ENCODE peak calls at places on chromosomes 5 and 9, in five cellular contexts. One of them, this sample, is unnamed.

GRCh38 chr5:154487541-154487940 is 9.5 kb upstream of the HAND1 start:
- DNase-seq in fibroblast of the aortic adventitia: no peak
- DNase-seq in AG10803: no peak
- DNase-seq in HCT116: no peak
- DNase-seq in progenitor cell of endocrine pancreas: no peak
- DNase-seq in this sample: no peak

GRCh38 chr5:96113170-96113939 is 151.7 kb upstream of the ELL2 start:
- DNase-seq in progenitor cell of endocrine pancreas: no peak
- DNase-seq in AG10803: no peak
- DNase-seq in fibroblast of the aortic adventitia: no peak
- DNase-seq in HCT116: no peak
- DNase-seq in this sample: no peak

GRCh38 chr9:13213337-13213736 is 66.2 kb downstream of the MPDZ start:
- DNase-seq in fibroblast of the aortic adventitia: peak; percentile 68
- DNase-seq in AG10803: peak; percentile 40
- DNase-seq in HCT116: no peak
- DNase-seq in progenitor cell of endocrine pancreas: no peak
- DNase-seq in this sample: no peak

GRCh38 chr9:37706290-37706689 is 47.3 kb upstream of the TRMT10B start:
- DNase-seq in AG10803: peak; percentile 21
- DNase-seq in fibroblast of the aortic adventitia: no peak
- DNase-seq in HCT116: no peak
- DNase-seq in progenitor cell of endocrine pancreas: no peak
- DNase-seq in this sample: no peak

GRCh38 chr9:18490591-18491370 is 16.8 kb downstream of the ADAMTSL1 start:
- DNase-seq in HCT116: no peak
- DNase-seq in fibroblast of the aortic adventitia: peak; percentile 99
- DNase-seq in AG10803: peak; percentile 100
- DNase-seq in progenitor cell of endocrine pancreas: no peak
- DNase-seq in this sample: no peak

GRCh38 chr9:110257097-110257955 is 1.0 kb upstream of the TXN start:
- DNase-seq in AG10803: peak; percentile 23
- DNase-seq in HCT116: no peak
- DNase-seq in fibroblast of the aortic adventitia: no peak
- DNase-seq in progenitor cell of endocrine pancreas: no peak
- DNase-seq in this sample: no peak

GRCh38 chr5:321233-321725 is at the start of gene AHRR:
- DNase-seq in HCT116: no peak
- DNase-seq in progenitor cell of endocrine pancreas: peak; percentile 56
- DNase-seq in fibroblast of the aortic adventitia: peak; percentile 55
- DNase-seq in AG10803: peak; percentile 70
- DNase-seq in this sample: peak; percentile 73

GRCh38 chr5:15500326-15500958 is 462 bp downstream of the FBXL7 start:
- DNase-seq in fibroblast of the aortic adventitia: peak; percentile 62
- DNase-seq in AG10803: peak; percentile 53
- DNase-seq in progenitor cell of endocrine pancreas: peak; percentile 19
- DNase-seq in HCT116: no peak
- DNase-seq in this sample: peak; percentile 45

GRCh38 chr9:104772707-104773106 is 8.8 kb downstream of the NIPSNAP3B start:
- DNase-seq in fibroblast of the aortic adventitia: peak; percentile 18
- DNase-seq in progenitor cell of endocrine pancreas: no peak
- DNase-seq in HCT116: no peak
- DNase-seq in AG10803: peak; percentile 58
- DNase-seq in this sample: no peak

GRCh38 chr5:168219515-168220410 is 71.7 kb upstream of the WWC1 start:
- DNase-seq in HCT116: peak; percentile 68
- DNase-seq in fibroblast of the aortic adventitia: peak; percentile 81
- DNase-seq in AG10803: peak; percentile 84
- DNase-seq in progenitor cell of endocrine pancreas: peak; percentile 43
- DNase-seq in this sample: peak; percentile 59

GRCh38 chr5:17258429-17258828 is 41.0 kb downstream of the BASP1 start:
- DNase-seq in HCT116: no peak
- DNase-seq in fibroblast of the aortic adventitia: peak; percentile 23
- DNase-seq in AG10803: peak; percentile 20
- DNase-seq in progenitor cell of endocrine pancreas: no peak
- DNase-seq in this sample: no peak

GRCh38 chr9:93305497-93306020 is 121.6 kb downstream of the WNK2 start:
- DNase-seq in AG10803: no peak
- DNase-seq in progenitor cell of endocrine pancreas: no peak
- DNase-seq in HCT116: no peak
- DNase-seq in fibroblast of the aortic adventitia: no peak
- DNase-seq in this sample: no peak

GRCh38 chr5:27312291-27312690 is 273.9 kb upstream of the CDH9 start:
- DNase-seq in AG10803: no peak
- DNase-seq in HCT116: no peak
- DNase-seq in progenitor cell of endocrine pancreas: no peak
- DNase-seq in fibroblast of the aortic adventitia: no peak
- DNase-seq in this sample: no peak

GRCh38 chr9:37540634-37541033 is 35.5 kb downstream of the FBXO10 start:
- DNase-seq in fibroblast of the aortic adventitia: no peak
- DNase-seq in progenitor cell of endocrine pancreas: no peak
- DNase-seq in AG10803: no peak
- DNase-seq in HCT116: no peak
- DNase-seq in this sample: no peak

GRCh38 chr5:172443441-172444109 is 10.8 kb downstream of the SH3PXD2B start:
- DNase-seq in AG10803: peak; percentile 98
- DNase-seq in progenitor cell of endocrine pancreas: no peak
- DNase-seq in HCT116: peak; percentile 65
- DNase-seq in fibroblast of the aortic adventitia: peak; percentile 99
- DNase-seq in this sample: no peak

GRCh38 chr5:120358949-120359348 is 105.2 kb upstream of the PRR16 start:
- DNase-seq in HCT116: no peak
- DNase-seq in AG10803: no peak
- DNase-seq in fibroblast of the aortic adventitia: peak; percentile 16
- DNase-seq in progenitor cell of endocrine pancreas: no peak
- DNase-seq in this sample: no peak

GRCh38 chr9:32589083-32589713 is 16.2 kb upstream of the NDUFB6 start:
- DNase-seq in fibroblast of the aortic adventitia: peak; percentile 75
- DNase-seq in AG10803: peak; percentile 58
- DNase-seq in progenitor cell of endocrine pancreas: no peak
- DNase-seq in HCT116: peak; percentile 38
- DNase-seq in this sample: no peak

GRCh38 chr5:110386782-110387181 is 339.7 kb downstream of the TMEM232 start:
- DNase-seq in HCT116: no peak
- DNase-seq in progenitor cell of endocrine pancreas: no peak
- DNase-seq in fibroblast of the aortic adventitia: peak; percentile 2
- DNase-seq in AG10803: peak; percentile 85
- DNase-seq in this sample: no peak
- TF ChIP-seq CTCF in HCT116: no peak
- TF ChIP-seq CTCF in progenitor cell of endocrine pancreas: no peak
- TF ChIP-seq CTCF in fibroblast of the aortic adventitia: no peak
- TF ChIP-seq CTCF in AG10803: no peak
- TF ChIP-seq CTCF in this sample: no peak

GRCh38 chr9:122186777-122187176 is 27.1 kb downstream of the MORN5 start:
- DNase-seq in AG10803: no peak
- DNase-seq in HCT116: no peak
- DNase-seq in fibroblast of the aortic adventitia: no peak
- DNase-seq in progenitor cell of endocrine pancreas: no peak
- DNase-seq in this sample: no peak

GRCh38 chr9:122180633-122181032 is 20.9 kb downstream of the MORN5 start:
- DNase-seq in progenitor cell of endocrine pancreas: no peak
- DNase-seq in HCT116: peak; percentile 4
- DNase-seq in fibroblast of the aortic adventitia: peak; percentile 75
- DNase-seq in AG10803: peak; percentile 72
- DNase-seq in this sample: no peak

GRCh38 chr9:122188369-122188768 is 28.7 kb downstream of the MORN5 start:
- DNase-seq in fibroblast of the aortic adventitia: no peak
- DNase-seq in HCT116: no peak
- DNase-seq in AG10803: no peak
- DNase-seq in progenitor cell of endocrine pancreas: no peak
- DNase-seq in this sample: no peak

GRCh38 chr9:122186301-122186700 is 26.6 kb downstream of the MORN5 start:
- DNase-seq in AG10803: no peak
- DNase-seq in progenitor cell of endocrine pancreas: no peak
- DNase-seq in fibroblast of the aortic adventitia: no peak
- DNase-seq in HCT116: no peak
- DNase-seq in this sample: no peak

DNA sequence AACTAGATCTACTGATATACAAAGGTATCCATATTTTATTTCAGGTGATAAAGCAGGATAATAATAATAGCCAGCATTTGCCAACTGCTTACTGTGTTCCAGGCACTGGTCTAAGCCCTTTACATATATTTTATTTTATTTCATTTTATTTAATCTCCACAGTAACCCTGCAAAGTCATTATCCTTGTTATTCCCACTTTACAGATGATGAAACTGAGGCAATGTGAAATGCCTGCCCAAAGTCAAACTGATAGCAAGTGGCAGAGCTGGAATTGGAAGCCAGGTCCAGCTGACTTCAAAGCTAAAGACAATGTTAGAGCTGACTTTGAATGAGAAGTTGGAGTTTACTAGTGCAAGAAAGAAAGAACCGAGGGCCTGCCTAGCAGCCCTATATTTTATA is 24.8 kb downstream of the MORN5 start:
- DNase-seq in fibroblast of the aortic adventitia: no peak
- DNase-seq in AG10803: no peak
- DNase-seq in HCT116: no peak
- DNase-seq in progenitor cell of endocrine pancreas: no peak
- DNase-seq in this sample: no peak
- TF ChIP-seq CTCF in fibroblast of the aortic adventitia: no peak
- TF ChIP-seq CTCF in AG10803: no peak
- TF ChIP-seq CTCF in HCT116: no peak
- TF ChIP-seq CTCF in progenitor cell of endocrine pancreas: no peak
- TF ChIP-seq CTCF in this sample: no peak

GRCh38 chr9:81833563-81834345 is 94.5 kb upstream of the SPATA31D4 start:
- DNase-seq in HCT116: no peak
- DNase-seq in progenitor cell of endocrine pancreas: no peak
- DNase-seq in AG10803: peak; percentile 36
- DNase-seq in fibroblast of the aortic adventitia: peak; percentile 47
- DNase-seq in this sample: no peak
- TF ChIP-seq CTCF in HCT116: no peak
- TF ChIP-seq CTCF in progenitor cell of endocrine pancreas: no peak
- TF ChIP-seq CTCF in AG10803: no peak
- TF ChIP-seq CTCF in fibroblast of the aortic adventitia: no peak
- TF ChIP-seq CTCF in this sample: no peak

GRCh38 chr5:110108520-110108919 is 418.8 kb downstream of the MAN2A1 start:
- DNase-seq in progenitor cell of endocrine pancreas: no peak
- DNase-seq in HCT116: no peak
- DNase-seq in fibroblast of the aortic adventitia: no peak
- DNase-seq in AG10803: no peak
- DNase-seq in this sample: no peak
- TF ChIP-seq CTCF in progenitor cell of endocrine pancreas: no peak
- TF ChIP-seq CTCF in HCT116: no peak
- TF ChIP-seq CTCF in fibroblast of the aortic adventitia: no peak
- TF ChIP-seq CTCF in AG10803: no peak
- TF ChIP-seq CTCF in this sample: no peak

GRCh38 chr5:85906460-85906859 is 711.3 kb upstream of the COX7C start:
- DNase-seq in progenitor cell of endocrine pancreas: no peak
- DNase-seq in AG10803: no peak
- DNase-seq in HCT116: no peak
- DNase-seq in fibroblast of the aortic adventitia: no peak
- DNase-seq in this sample: no peak
- TF ChIP-seq CTCF in progenitor cell of endocrine pancreas: no peak
- TF ChIP-seq CTCF in AG10803: no peak
- TF ChIP-seq CTCF in HCT116: no peak
- TF ChIP-seq CTCF in fibroblast of the aortic adventitia: no peak
- TF ChIP-seq CTCF in this sample: no peak

DNA sequence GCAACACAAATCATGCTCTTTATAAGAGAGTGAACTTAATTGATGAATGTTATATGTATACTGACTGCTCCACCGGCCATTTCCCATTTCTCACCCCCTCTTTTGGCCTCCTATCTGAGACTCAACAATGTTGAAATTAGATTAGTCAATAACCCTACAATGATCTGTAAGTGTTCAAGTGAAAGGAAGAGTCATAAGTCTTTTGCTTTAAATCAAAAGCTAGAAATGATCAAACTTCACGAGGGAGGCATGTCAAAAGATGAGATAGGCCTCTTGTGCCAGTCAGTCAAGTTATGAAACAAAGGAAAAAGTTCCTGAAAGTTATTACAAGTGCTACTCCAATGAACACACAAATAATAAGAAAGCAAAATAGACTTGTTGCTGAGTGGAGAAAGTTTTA is 83.1 kb downstream of the NLN start:
- DNase-seq in AG10803: no peak
- DNase-seq in HCT116: no peak
- DNase-seq in progenitor cell of endocrine pancreas: no peak
- DNase-seq in fibroblast of the aortic adventitia: no peak
- DNase-seq in this sample: no peak
- TF ChIP-seq CTCF in AG10803: no peak
- TF ChIP-seq CTCF in HCT116: no peak
- TF ChIP-seq CTCF in progenitor cell of endocrine pancreas: no peak
- TF ChIP-seq CTCF in fibroblast of the aortic adventitia: no peak
- TF ChIP-seq CTCF in this sample: no peak

GRCh38 chr5:75438722-75439121 is 72.7 kb downstream of the CERT1 start:
- DNase-seq in AG10803: no peak
- DNase-seq in fibroblast of the aortic adventitia: peak; percentile 2
- DNase-seq in progenitor cell of endocrine pancreas: no peak
- DNase-seq in HCT116: no peak
- DNase-seq in this sample: no peak
- TF ChIP-seq CTCF in AG10803: no peak
- TF ChIP-seq CTCF in fibroblast of the aortic adventitia: no peak
- TF ChIP-seq CTCF in progenitor cell of endocrine pancreas: no peak
- TF ChIP-seq CTCF in HCT116: peak; percentile 20
- TF ChIP-seq CTCF in this sample: no peak

GRCh38 chr5:52945040-52945439 is 44.1 kb upstream of the ITGA2 start:
- DNase-seq in AG10803: no peak
- DNase-seq in fibroblast of the aortic adventitia: peak; percentile 31
- DNase-seq in progenitor cell of endocrine pancreas: no peak
- DNase-seq in HCT116: no peak
- DNase-seq in this sample: no peak

GRCh38 chr5:52947208-52947607 is 41.9 kb upstream of the ITGA2 start:
- DNase-seq in fibroblast of the aortic adventitia: no peak
- DNase-seq in progenitor cell of endocrine pancreas: no peak
- DNase-seq in AG10803: no peak
- DNase-seq in HCT116: no peak
- DNase-seq in this sample: no peak

GRCh38 chr5:52947851-52948250 is 41.3 kb upstream of the ITGA2 start:
- DNase-seq in fibroblast of the aortic adventitia: peak; percentile 43
- DNase-seq in progenitor cell of endocrine pancreas: no peak
- DNase-seq in HCT116: no peak
- DNase-seq in AG10803: no peak
- DNase-seq in this sample: no peak

GRCh38 chr5:52943808-52944207 is 45.3 kb upstream of the ITGA2 start:
- DNase-seq in HCT116: no peak
- DNase-seq in progenitor cell of endocrine pancreas: no peak
- DNase-seq in fibroblast of the aortic adventitia: no peak
- DNase-seq in AG10803: no peak
- DNase-seq in this sample: no peak

DNA sequence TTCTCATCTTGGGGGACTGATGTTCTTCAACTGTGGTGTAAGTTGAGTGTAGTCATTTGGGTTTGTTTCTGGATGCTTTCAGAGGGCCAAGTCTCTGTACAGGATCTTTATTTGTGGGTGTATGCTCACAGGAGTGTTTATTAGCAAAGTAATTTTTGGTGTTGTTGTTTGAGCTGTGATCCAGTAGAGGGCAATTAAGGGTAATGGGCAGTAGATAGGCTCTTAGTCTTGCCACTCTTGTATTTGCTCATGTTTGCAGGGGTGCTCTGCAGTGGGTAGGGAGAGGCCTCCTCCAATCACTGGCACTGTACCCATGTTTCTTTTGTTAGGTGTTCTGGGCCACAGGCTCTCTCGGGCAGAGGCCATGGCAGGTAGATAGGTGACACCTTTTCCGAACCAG is 45.9 kb upstream of the ITGA2 start:
- DNase-seq in HCT116: no peak
- DNase-seq in progenitor cell of endocrine pancreas: no peak
- DNase-seq in AG10803: no peak
- DNase-seq in fibroblast of the aortic adventitia: no peak
- DNase-seq in this sample: no peak
- TF ChIP-seq CTCF in HCT116: peak; percentile 37
- TF ChIP-seq CTCF in progenitor cell of endocrine pancreas: no peak
- TF ChIP-seq CTCF in AG10803: peak; percentile 30
- TF ChIP-seq CTCF in fibroblast of the aortic adventitia: no peak
- TF ChIP-seq CTCF in this sample: no peak

This sample was measured in WTC11.